ENCODE peak calls at places on chromosomes 1 and 21, in five cellular contexts. One of them, this sample, is unnamed.

GRCh38 chr1:246647113-246647512 is 77.1 kb upstream of the SCCPDH start:
- DNase-seq in epithelial cell of esophagus: peak; percentile 31
- DNase-seq in cardiac fibroblast: peak; percentile 88
- DNase-seq in transverse colon: peak; percentile 24
- DNase-seq in CD8-positive, alpha-beta T cell: no peak
- DNase-seq in this sample: no peak

GRCh38 chr1:192311281-192311680 is 5.5 kb upstream of the RGS21 start:
- DNase-seq in epithelial cell of esophagus: peak; percentile 60
- DNase-seq in cardiac fibroblast: peak; percentile 69
- DNase-seq in transverse colon: no peak
- DNase-seq in CD8-positive, alpha-beta T cell: no peak
- DNase-seq in this sample: no peak

GRCh38 chr1:66552287-66552686 is 18.3 kb downstream of the SGIP1 start:
- DNase-seq in epithelial cell of esophagus: no peak
- DNase-seq in cardiac fibroblast: no peak
- DNase-seq in transverse colon: no peak
- DNase-seq in CD8-positive, alpha-beta T cell: no peak
- DNase-seq in this sample: no peak

GRCh38 chr1:156896490-156897033 is 3.0 kb downstream of the PEAR1 start:
- DNase-seq in epithelial cell of esophagus: peak; percentile 94
- DNase-seq in cardiac fibroblast: peak; percentile 94
- DNase-seq in transverse colon: no peak
- DNase-seq in CD8-positive, alpha-beta T cell: no peak
- DNase-seq in this sample: no peak

GRCh38 chr1:25031966-25032667 is 102.0 kb upstream of the RUNX3 start:
- DNase-seq in epithelial cell of esophagus: peak; percentile 87
- DNase-seq in cardiac fibroblast: peak; percentile 70
- DNase-seq in transverse colon: peak; percentile 62
- DNase-seq in CD8-positive, alpha-beta T cell: no peak
- DNase-seq in this sample: no peak

GRCh38 chr1:48526045-48526714 is 54.2 kb upstream of the SPATA6 start:
- DNase-seq in epithelial cell of esophagus: peak; percentile 33
- DNase-seq in cardiac fibroblast: peak; percentile 32
- DNase-seq in transverse colon: peak; percentile 15
- DNase-seq in CD8-positive, alpha-beta T cell: no peak
- DNase-seq in this sample: no peak

GRCh38 chr1:6495041-6495441 is 3.6 kb upstream of the PLEKHG5 start:
- DNase-seq in epithelial cell of esophagus: peak; percentile 32
- DNase-seq in cardiac fibroblast: no peak
- DNase-seq in transverse colon: no peak
- DNase-seq in CD8-positive, alpha-beta T cell: no peak
- DNase-seq in this sample: no peak

GRCh38 chr1:216183427-216183826 is 239.8 kb downstream of the USH2A start:
- DNase-seq in epithelial cell of esophagus: peak; percentile 18
- DNase-seq in cardiac fibroblast: no peak
- DNase-seq in transverse colon: no peak
- DNase-seq in CD8-positive, alpha-beta T cell: no peak
- DNase-seq in this sample: no peak

GRCh38 chr1:115977481-115978258 is 1.4 kb downstream of the SLC22A15 start:
- DNase-seq in epithelial cell of esophagus: peak; percentile 97
- DNase-seq in cardiac fibroblast: peak; percentile 86
- DNase-seq in transverse colon: peak; percentile 32
- DNase-seq in CD8-positive, alpha-beta T cell: no peak
- DNase-seq in this sample: no peak

GRCh38 chr1:94396356-94396755 is 21.8 kb upstream of the ABCD3 start:
- DNase-seq in epithelial cell of esophagus: no peak
- DNase-seq in cardiac fibroblast: peak; percentile 10
- DNase-seq in transverse colon: no peak
- DNase-seq in CD8-positive, alpha-beta T cell: no peak
- DNase-seq in this sample: no peak

GRCh38 chr1:209433649-209434031 is 149.9 kb upstream of the CAMK1G start:
- DNase-seq in epithelial cell of esophagus: peak; percentile 87
- DNase-seq in cardiac fibroblast: no peak
- DNase-seq in transverse colon: no peak
- DNase-seq in CD8-positive, alpha-beta T cell: no peak
- DNase-seq in this sample: no peak

GRCh38 chr21:37060296-37060695 is 12.6 kb downstream of the PIGP start:
- DNase-seq in epithelial cell of esophagus: peak; percentile 93
- DNase-seq in cardiac fibroblast: peak; percentile 97
- DNase-seq in transverse colon: peak; percentile 68
- DNase-seq in CD8-positive, alpha-beta T cell: no peak
- DNase-seq in this sample: no peak

GRCh38 chr1:84078108-84078823 is 65.8 kb upstream of the PRKACB start:
- DNase-seq in epithelial cell of esophagus: peak; percentile 24
- DNase-seq in cardiac fibroblast: peak; percentile 37
- DNase-seq in transverse colon: no peak
- DNase-seq in CD8-positive, alpha-beta T cell: peak; percentile 4
- DNase-seq in this sample: no peak

GRCh38 chr1:52454779-52455178 is 50.4 kb downstream of the PRPF38A start:
- DNase-seq in epithelial cell of esophagus: no peak
- DNase-seq in cardiac fibroblast: no peak
- DNase-seq in transverse colon: no peak
- DNase-seq in CD8-positive, alpha-beta T cell: no peak
- DNase-seq in this sample: no peak

GRCh38 chr1:152942161-152942560 is 4.8 kb upstream of the SPRR5 start:
- DNase-seq in epithelial cell of esophagus: no peak
- DNase-seq in cardiac fibroblast: no peak
- DNase-seq in transverse colon: no peak
- DNase-seq in CD8-positive, alpha-beta T cell: no peak
- DNase-seq in this sample: no peak

GRCh38 chr21:39648879-39649278 is 36.1 kb downstream of the B3GALT5 start:
- DNase-seq in epithelial cell of esophagus: no peak
- DNase-seq in cardiac fibroblast: no peak
- DNase-seq in transverse colon: no peak
- DNase-seq in CD8-positive, alpha-beta T cell: no peak
- DNase-seq in this sample: no peak

GRCh38 chr1:162108426-162108825 is 38.9 kb downstream of the NOS1AP start:
- DNase-seq in epithelial cell of esophagus: no peak
- DNase-seq in cardiac fibroblast: no peak
- DNase-seq in transverse colon: no peak
- DNase-seq in CD8-positive, alpha-beta T cell: no peak
- DNase-seq in this sample: no peak

GRCh38 chr1:160883586-160883985 is 1.4 kb downstream of the ITLN1 start:
- DNase-seq in epithelial cell of esophagus: no peak
- DNase-seq in cardiac fibroblast: no peak
- DNase-seq in transverse colon: no peak
- DNase-seq in CD8-positive, alpha-beta T cell: no peak
- DNase-seq in this sample: no peak

GRCh38 chr1:91552091-91552490 is 51.4 kb downstream of the CDC7 start:
- DNase-seq in epithelial cell of esophagus: no peak
- DNase-seq in cardiac fibroblast: no peak
- DNase-seq in transverse colon: no peak
- DNase-seq in CD8-positive, alpha-beta T cell: no peak
- DNase-seq in this sample: no peak

GRCh38 chr1:184903111-184903692 is 71.1 kb downstream of the NIBAN1 start:
- DNase-seq in epithelial cell of esophagus: no peak
- DNase-seq in cardiac fibroblast: no peak
- DNase-seq in transverse colon: no peak
- DNase-seq in CD8-positive, alpha-beta T cell: no peak
- DNase-seq in this sample: no peak

GRCh38 chr1:21308847-21309652 is 18.8 kb upstream of the ECE1 start:
- DNase-seq in epithelial cell of esophagus: peak; percentile 66
- DNase-seq in cardiac fibroblast: peak; percentile 54
- DNase-seq in transverse colon: peak; percentile 59
- DNase-seq in CD8-positive, alpha-beta T cell: no peak
- DNase-seq in this sample: no peak

GRCh38 chr1:112431038-112431437 is 35.0 kb downstream of the CTTNBP2NL start:
- DNase-seq in epithelial cell of esophagus: no peak
- DNase-seq in cardiac fibroblast: no peak
- DNase-seq in transverse colon: no peak
- DNase-seq in CD8-positive, alpha-beta T cell: no peak
- DNase-seq in this sample: no peak

GRCh38 chr1:161966076-161966475 is 57.6 kb downstream of the OLFML2B start:
- DNase-seq in epithelial cell of esophagus: no peak
- DNase-seq in cardiac fibroblast: no peak
- DNase-seq in transverse colon: no peak
- DNase-seq in CD8-positive, alpha-beta T cell: no peak
- DNase-seq in this sample: no peak

GRCh38 chr1:2267051-2267830 is 39.1 kb downstream of the SKI start:
- DNase-seq in epithelial cell of esophagus: no peak
- DNase-seq in cardiac fibroblast: no peak
- DNase-seq in transverse colon: no peak
- DNase-seq in CD8-positive, alpha-beta T cell: no peak
- DNase-seq in this sample: no peak

GRCh38 chr21:41500931-41501381 is 7.0 kb downstream of the TMPRSS2 start:
- DNase-seq in epithelial cell of esophagus: no peak
- DNase-seq in cardiac fibroblast: no peak
- DNase-seq in transverse colon: peak; percentile 75
- DNase-seq in CD8-positive, alpha-beta T cell: no peak
- DNase-seq in this sample: no peak

GRCh38 chr1:23129846-23130245 is 38.8 kb downstream of the LUZP1 start:
- DNase-seq in epithelial cell of esophagus: peak; percentile 77
- DNase-seq in cardiac fibroblast: peak; percentile 40
- DNase-seq in transverse colon: no peak
- DNase-seq in CD8-positive, alpha-beta T cell: no peak
- DNase-seq in this sample: no peak

GRCh38 chr21:27954806-27955205 is 987.9 kb upstream of the ADAMTS5 start:
- DNase-seq in epithelial cell of esophagus: no peak
- DNase-seq in cardiac fibroblast: no peak
- DNase-seq in transverse colon: no peak
- DNase-seq in CD8-positive, alpha-beta T cell: no peak
- DNase-seq in this sample: no peak

GRCh38 chr1:205692406-205692805 is 12.1 kb upstream of the SLC45A3 start:
- DNase-seq in epithelial cell of esophagus: no peak
- DNase-seq in cardiac fibroblast: no peak
- DNase-seq in transverse colon: no peak
- DNase-seq in CD8-positive, alpha-beta T cell: no peak
- DNase-seq in this sample: no peak

GRCh38 chr1:213357403-213357802 is 306.4 kb downstream of the RPS6KC1 start:
- DNase-seq in epithelial cell of esophagus: no peak
- DNase-seq in cardiac fibroblast: no peak
- DNase-seq in transverse colon: no peak
- DNase-seq in CD8-positive, alpha-beta T cell: no peak
- DNase-seq in this sample: no peak

GRCh38 chr1:70874063-70874462 is 173.6 kb downstream of the PTGER3 start:
- DNase-seq in epithelial cell of esophagus: peak; percentile 11
- DNase-seq in cardiac fibroblast: no peak
- DNase-seq in transverse colon: no peak
- DNase-seq in CD8-positive, alpha-beta T cell: no peak
- DNase-seq in this sample: no peak

GRCh38 chr1:101953623-101954022 is 43.1 kb downstream of the OLFM3 start:
- DNase-seq in epithelial cell of esophagus: no peak
- DNase-seq in cardiac fibroblast: no peak
- DNase-seq in transverse colon: no peak
- DNase-seq in CD8-positive, alpha-beta T cell: no peak
- DNase-seq in this sample: no peak

GRCh38 chr1:85857991-85858390 is 149.8 kb upstream of the ZNHIT6 start:
- DNase-seq in epithelial cell of esophagus: no peak
- DNase-seq in cardiac fibroblast: no peak
- DNase-seq in transverse colon: no peak
- DNase-seq in CD8-positive, alpha-beta T cell: no peak
- DNase-seq in this sample: no peak

DNA sequence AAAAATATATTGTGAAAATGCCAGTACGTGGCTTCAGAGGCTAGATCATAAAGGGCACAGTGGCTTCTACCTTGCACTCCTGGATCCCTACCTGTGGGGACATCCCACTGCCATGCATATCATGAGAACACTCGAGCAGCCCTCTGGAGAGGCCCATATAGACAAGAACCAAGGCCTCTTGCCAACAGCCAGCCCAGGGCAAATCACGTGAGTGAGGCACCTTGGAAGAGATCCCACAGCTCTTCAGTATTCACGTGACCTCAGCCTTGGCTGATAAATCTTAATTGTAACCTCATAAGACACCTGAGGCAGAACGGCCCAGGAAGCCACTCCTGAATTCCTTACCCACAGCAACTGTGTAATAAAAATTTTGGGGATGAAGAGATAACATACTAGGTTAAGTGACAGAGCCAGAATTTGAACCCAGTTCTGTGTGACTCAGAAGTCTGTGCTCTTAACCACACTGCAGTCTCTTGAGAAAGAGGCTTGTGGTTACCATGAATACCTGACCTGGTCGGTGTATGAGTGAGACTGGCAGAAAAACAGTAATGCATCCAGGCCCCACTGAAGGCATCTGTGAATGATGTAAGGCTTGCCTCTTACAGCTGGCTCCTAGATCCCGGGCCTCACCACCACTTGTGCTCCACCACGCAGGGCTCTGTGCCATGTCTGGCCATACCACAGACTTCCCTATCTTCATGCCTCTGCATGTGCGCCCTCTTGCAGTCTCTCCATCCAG is 6.9 kb upstream of the A3GALT2 start:
- DNase-seq in epithelial cell of esophagus: peak; percentile 92
- DNase-seq in cardiac fibroblast: peak; percentile 99
- DNase-seq in transverse colon: peak; percentile 35
- DNase-seq in CD8-positive, alpha-beta T cell: no peak
- DNase-seq in this sample: no peak
- TF ChIP-seq CTCF in epithelial cell of esophagus: peak; percentile 2
- TF ChIP-seq CTCF in cardiac fibroblast: no peak
- TF ChIP-seq CTCF in transverse colon: no peak
- TF ChIP-seq CTCF in CD8-positive, alpha-beta T cell: no peak
- TF ChIP-seq CTCF in this sample: no peak

DNA sequence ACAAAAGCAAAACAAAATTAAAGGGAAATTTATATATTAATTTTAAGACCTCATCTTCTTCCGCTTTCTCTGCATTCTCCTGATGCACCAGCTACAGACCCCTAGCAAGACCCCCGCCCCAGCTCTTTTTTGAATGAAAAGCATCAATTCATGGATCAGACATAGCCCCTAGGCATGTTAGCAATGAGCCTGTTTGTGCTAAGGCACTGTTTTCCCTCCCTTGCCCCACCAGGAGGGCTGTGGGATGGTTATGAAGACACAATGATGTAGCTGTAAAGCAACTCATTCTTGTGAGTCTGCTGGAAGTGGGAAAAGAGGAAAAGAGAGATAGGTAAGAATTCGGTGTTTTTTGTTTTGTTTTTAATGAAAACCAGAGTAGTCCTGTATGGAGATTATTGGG is 88.5 kb upstream of the ZBTB18 start:
- DNase-seq in epithelial cell of esophagus: no peak
- DNase-seq in cardiac fibroblast: no peak
- DNase-seq in transverse colon: no peak
- DNase-seq in CD8-positive, alpha-beta T cell: no peak
- DNase-seq in this sample: no peak
- TF ChIP-seq CTCF in epithelial cell of esophagus: no peak
- TF ChIP-seq CTCF in cardiac fibroblast: no peak
- TF ChIP-seq CTCF in transverse colon: no peak
- TF ChIP-seq CTCF in CD8-positive, alpha-beta T cell: no peak
- TF ChIP-seq CTCF in this sample: no peak

GRCh38 chr1:100415217-100415778 is 63.0 kb downstream of the CDC14A start:
- DNase-seq in epithelial cell of esophagus: peak; percentile 68
- DNase-seq in cardiac fibroblast: no peak
- DNase-seq in transverse colon: no peak
- DNase-seq in CD8-positive, alpha-beta T cell: no peak
- DNase-seq in this sample: no peak
- TF ChIP-seq CTCF in epithelial cell of esophagus: no peak
- TF ChIP-seq CTCF in cardiac fibroblast: no peak
- TF ChIP-seq CTCF in transverse colon: no peak
- TF ChIP-seq CTCF in CD8-positive, alpha-beta T cell: no peak
- TF ChIP-seq CTCF in this sample: no peak

DNA sequence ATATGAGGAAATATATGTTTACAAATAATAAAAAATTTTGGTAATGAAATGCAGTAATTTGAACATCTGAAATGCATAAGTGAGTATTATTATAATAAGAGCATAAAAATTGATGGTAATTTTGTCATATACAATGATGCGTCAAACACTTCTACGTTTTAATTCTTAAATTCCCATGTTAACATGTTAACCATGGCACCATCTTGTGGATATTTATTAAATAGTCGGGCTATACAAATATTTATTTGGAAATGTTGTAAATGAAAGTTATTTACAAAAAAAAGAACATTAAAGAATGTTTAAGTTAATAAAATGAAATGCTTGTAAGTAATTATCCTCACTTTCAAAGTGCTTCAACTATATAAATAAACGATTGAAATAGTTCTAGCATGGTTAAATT is 57.2 kb upstream of the C1orf185 start:
- DNase-seq in epithelial cell of esophagus: peak; percentile 6
- DNase-seq in cardiac fibroblast: peak; percentile 51
- DNase-seq in transverse colon: no peak
- DNase-seq in CD8-positive, alpha-beta T cell: no peak
- DNase-seq in this sample: no peak
- TF ChIP-seq CTCF in epithelial cell of esophagus: no peak
- TF ChIP-seq CTCF in cardiac fibroblast: no peak
- TF ChIP-seq CTCF in transverse colon: no peak
- TF ChIP-seq CTCF in CD8-positive, alpha-beta T cell: no peak
- TF ChIP-seq CTCF in this sample: no peak

This sample was measured in omental fat pad.